ENCODE peak calls at places on chromosomes 7 and 10, in eight cellular contexts. Q, P, X, O, G, H, F and J are unnamed samples. For H3K36me3, the result is how much of the 10 kb centered on the place peaks cover.

GRCh38 chr7:101122933-101123702 is 3.8 kb upstream of the SERPINE1 start:
- DNase-seq in G (no peak), X (no peak), P (no peak), H (no peak), F (no peak), O (no peak), Q (no peak), J (no peak)

GRCh38 chr7:129110575-129111376 is 33.7 kb upstream of the TSPAN33 start:
- DNase-seq in F (no peak), P (no peak), H (no peak), G (no peak), X (no peak), O (no peak), Q (no peak), J (peak)

GRCh38 chr10:49539320-49539885 is 482 bp upstream of the ERCC6 start:
- DNase-seq in P (peak), H (no peak), X (peak), Q (peak), O (peak), G (peak), F (peak), J (no peak)

GRCh38 chr7:4774804-4775280 is 581 bp upstream of the AP5Z1 start:
- DNase-seq in Q (no peak), P (no peak), G (peak), F (peak), O (peak), H (no peak), X (no peak), J (no peak)

GRCh38 chr10:79241990-79242619 is 105.2 kb upstream of the PPIF start:
- DNase-seq in O (peak), G (peak), H (peak), F (no peak), Q (peak), P (peak), X (no peak), J (no peak)

GRCh38 chr10:132163278-132163765 is 23.4 kb upstream of the DPYSL4 start:
- DNase-seq in O (peak), Q (peak), P (peak), F (no peak), H (no peak), G (no peak), X (peak), J (no peak)

GRCh38 chr7:79292834-79293233 is 160.6 kb downstream of the MAGI2 start:
- DNase-seq in G (no peak), F (no peak), O (no peak), Q (no peak), P (no peak), X (no peak), H (no peak), J (no peak)

GRCh38 chr7:102875700-102876192 is 37.1 kb upstream of the LRRC17 start:
- DNase-seq in H (peak), G (peak), F (peak), Q (no peak), O (no peak), X (no peak), P (no peak), J (no peak)

GRCh38 chr7:1704326-1705241 is 34.5 kb downstream of the ELFN1 start:
- DNase-seq in P (no peak), X (no peak), Q (peak), F (no peak), H (peak), G (no peak), O (no peak), J (no peak)

GRCh38 chr7:155809947-155810606 is 2.2 kb downstream of the SHH start:
- DNase-seq in X (no peak), P (no peak), F (no peak), Q (peak), O (no peak), H (no peak), G (no peak), J (no peak)

GRCh38 chr10:110364531-110364937 is 59.8 kb upstream of the SMNDC1 start:
- DNase-seq in H (no peak), Q (no peak), O (no peak), P (no peak), F (no peak), G (no peak), X (no peak), J (no peak)

GRCh38 chr10:49164587-49165188 is 23.5 kb downstream of the TMEM273 start:
- DNase-seq in X (peak), F (peak), Q (no peak), O (peak), H (no peak), G (peak), P (no peak), J (no peak)

GRCh38 chr10:79929409-79929904 is 19.4 kb downstream of the SFTPD start:
- DNase-seq in O (peak), G (peak), H (peak), F (peak), X (peak), Q (peak), P (peak), J (no peak)

GRCh38 chr7:87159538-87159937 is 7.3 kb downstream of the DMTF1 start:
- DNase-seq in X (no peak), H (no peak), F (no peak), G (no peak), O (no peak), Q (no peak), P (no peak), J (no peak)
- H3K36me3 ChIP-seq in X (under half), H (under half), F (under half), G (under half), O (under half), Q (under half), P (under half), J (half or more)

GRCh38 chr10:122233857-122234348 is 37.2 kb upstream of the BTBD16 start:
- DNase-seq in G (no peak), P (no peak), H (no peak), Q (no peak), F (no peak), O (no peak), X (no peak), J (no peak)
- H3K36me3 ChIP-seq in G (under half), P (under half), H (under half), Q (half or more), F (under half), O (under half), X (under half), J (under half)

GRCh38 chr10:117548191-117548668 is 5.7 kb downstream of the EMX2 start:
- DNase-seq in G (no peak), O (no peak), Q (no peak), X (no peak), P (no peak), F (no peak), H (no peak), J (no peak)
- H3K36me3 ChIP-seq in G (under half), O (under half), Q (under half), X (under half), P (under half), F (under half), H (under half), J (under half)

DNA sequence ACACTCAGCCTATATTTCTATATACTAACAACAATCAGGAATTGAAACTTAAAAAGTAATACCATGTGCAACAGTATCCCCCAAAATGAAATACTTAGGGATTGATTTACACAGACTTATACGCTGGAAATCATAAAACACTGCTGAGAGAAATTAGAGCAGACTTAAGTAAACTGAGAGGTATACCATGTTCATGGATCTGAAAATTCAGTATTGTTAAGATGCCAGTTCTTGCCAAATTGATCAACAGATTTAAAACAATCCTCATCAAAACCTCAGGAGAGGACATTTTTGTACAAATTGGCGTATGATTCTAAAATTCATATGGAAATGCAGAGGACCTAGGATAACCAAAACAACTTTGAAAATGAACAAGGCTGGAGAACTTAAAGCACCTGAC is 37.3 kb downstream of the DCLRE1C start:
- DNase-seq in G (no peak), Q (no peak), F (no peak), H (no peak), O (no peak), P (no peak), X (no peak), J (no peak)
- H3K36me3 ChIP-seq in G (under half), Q (half or more), F (under half), H (half or more), O (under half), P (under half), X (under half), J (under half)

GRCh38 chr10:120861200-120861599 is 10.0 kb downstream of the WDR11 start:
- DNase-seq in O (peak), H (no peak), F (no peak), Q (no peak), G (no peak), X (no peak), P (no peak), J (no peak)
- H3K36me3 ChIP-seq in O (under half), H (under half), F (under half), Q (half or more), G (under half), X (under half), P (under half), J (under half)

DNA sequence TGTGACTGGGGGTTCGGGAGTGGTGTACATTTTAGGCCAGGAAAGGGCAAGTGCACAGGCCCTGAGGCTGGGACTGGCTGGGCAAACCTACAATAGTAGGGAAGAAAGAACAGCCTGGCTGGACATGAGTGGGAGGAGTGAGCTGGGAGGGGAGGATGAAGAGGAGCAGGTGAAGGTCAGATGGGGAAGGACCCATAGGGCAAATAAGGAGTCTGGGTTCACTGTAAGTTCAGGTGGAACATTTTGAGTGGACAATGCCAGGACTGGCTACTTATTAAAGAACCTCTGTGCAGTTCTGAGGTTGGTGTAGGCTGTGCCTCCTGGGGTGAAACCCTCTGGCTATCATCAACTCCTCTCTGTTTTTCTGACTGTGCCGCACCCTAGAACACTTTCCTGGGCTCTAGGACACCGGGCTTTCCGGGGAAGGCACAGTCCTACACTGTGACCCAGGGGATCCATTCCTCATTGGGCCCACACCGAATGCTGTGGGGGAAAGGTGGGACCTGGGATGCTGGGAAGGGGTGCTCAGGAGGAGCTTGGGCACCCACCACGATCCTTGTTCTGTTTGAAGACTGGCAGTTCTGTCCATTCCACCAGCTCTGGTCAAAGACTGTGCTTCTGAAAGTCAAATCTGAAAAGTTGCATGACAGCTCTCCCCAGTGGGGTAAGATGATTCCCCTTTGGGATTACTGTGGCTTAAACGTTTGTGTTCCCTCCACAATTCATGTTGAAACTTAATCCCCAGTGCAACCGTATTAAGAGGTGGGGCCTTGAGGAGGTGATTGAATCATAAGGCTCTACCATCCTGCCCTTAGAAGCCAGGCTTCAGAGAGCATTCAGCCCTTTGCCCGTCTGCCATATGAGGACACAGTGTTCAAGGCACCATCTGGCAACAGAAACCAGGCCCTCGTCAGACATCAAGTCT is 4.0 kb upstream of the MMP21 start:
- DNase-seq in O (no peak), X (no peak), Q (no peak), P (no peak), H (no peak), F (no peak), G (no peak), J (no peak)
- H3K36me3 ChIP-seq in O (under half), X (under half), Q (under half), P (under half), H (under half), F (under half), G (under half), J (under half)

DNA sequence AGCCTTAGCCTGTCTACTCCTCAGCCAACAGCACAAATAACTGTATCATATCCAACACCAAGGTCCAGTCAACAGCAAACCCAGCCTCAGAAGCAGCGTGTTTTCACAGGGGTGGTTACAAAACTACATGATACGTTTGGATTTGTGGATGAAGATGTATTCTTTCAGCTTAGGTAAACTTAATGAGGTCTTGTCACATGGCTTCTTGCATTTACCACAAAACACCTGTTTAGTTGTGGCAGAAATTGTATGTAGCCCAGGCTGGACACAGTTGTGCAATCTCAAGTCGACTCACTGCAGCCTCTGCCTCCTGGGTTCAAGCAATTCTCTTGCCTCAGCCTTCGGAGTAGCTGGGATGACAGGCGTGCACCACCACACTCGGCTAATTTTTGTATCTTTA is 21.4 kb downstream of the CCAR1 start:
- DNase-seq in H (no peak), P (no peak), O (no peak), F (no peak), Q (no peak), G (no peak), X (no peak), J (no peak)
- H3K36me3 ChIP-seq in H (half or more), P (under half), O (under half), F (half or more), Q (half or more), G (under half), X (under half), J (half or more)

DNA sequence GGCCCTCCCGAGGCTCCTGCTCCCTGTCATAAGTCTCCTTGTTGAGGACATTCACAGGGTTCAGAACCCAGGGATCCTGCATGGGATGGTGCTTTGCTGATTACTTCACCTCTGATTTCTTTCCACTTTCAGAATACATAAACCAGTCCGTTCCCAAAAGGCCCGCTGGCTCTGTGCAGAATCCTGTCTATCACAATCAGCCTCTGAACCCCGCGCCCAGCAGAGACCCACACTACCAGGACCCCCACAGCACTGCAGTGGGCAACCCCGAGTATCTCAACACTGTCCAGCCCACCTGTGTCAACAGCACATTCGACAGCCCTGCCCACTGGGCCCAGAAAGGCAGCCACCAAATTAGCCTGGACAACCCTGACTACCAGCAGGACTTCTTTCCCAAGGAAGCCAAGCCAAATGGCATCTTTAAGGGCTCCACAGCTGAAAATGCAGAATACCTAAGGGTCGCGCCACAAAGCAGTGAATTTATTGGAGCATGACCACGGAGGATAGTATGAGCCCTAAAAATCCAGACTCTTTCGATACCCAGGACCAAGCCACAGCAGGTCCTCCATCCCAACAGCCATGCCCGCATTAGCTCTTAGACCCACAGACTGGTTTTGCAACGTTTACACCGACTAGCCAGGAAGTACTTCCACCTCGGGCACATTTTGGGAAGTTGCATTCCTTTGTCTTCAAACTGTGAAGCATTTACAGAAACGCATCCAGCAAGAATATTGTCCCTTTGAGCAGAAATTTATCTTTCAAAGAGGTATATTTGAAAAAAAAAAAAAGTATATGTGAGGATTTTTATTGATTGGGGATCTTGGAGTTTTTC is 159.8 kb upstream of the LANCL2 start:
- DNase-seq in H (no peak), Q (no peak), X (no peak), F (no peak), G (no peak), P (no peak), O (no peak), J (no peak)
- H3K36me3 ChIP-seq in H (half or more), Q (half or more), X (under half), F (under half), G (half or more), P (under half), O (under half), J (under half)